ENCODE peak calls at places on chromosome 9, in eight cellular contexts. One of them, this sample, is unnamed.

GRCh38 chr9:12718482-12719026 is 25.4 kb downstream of the TYRP1 start:
- DNase-seq in NAMALWA: no peak
- DNase-seq in GM20000: no peak
- DNase-seq in stimulated activated CD8-positive, alpha-beta memory T cell treated with anti-CD3 and anti-CD28 coated beads, Interleukin-15, amount 100 ng/mL, for 1 hour: no peak
- DNase-seq in GM12892: no peak
- DNase-seq in GM12891: no peak
- DNase-seq in CD8-positive, alpha-beta memory T cell: no peak
- DNase-seq in NCI-H1105: no peak
- DNase-seq in this sample: no peak

GRCh38 chr9:36407122-36407723 is 7.2 kb upstream of the RNF38 start:
- DNase-seq in NAMALWA: peak; percentile 75
- DNase-seq in GM12892: no peak
- DNase-seq in GM20000: peak; percentile 65
- DNase-seq in NCI-H1105: peak; percentile 59
- DNase-seq in GM12891: peak; percentile 29
- DNase-seq in CD8-positive, alpha-beta memory T cell: peak; percentile 69
- DNase-seq in stimulated activated CD8-positive, alpha-beta memory T cell treated with anti-CD3 and anti-CD28 coated beads, Interleukin-15, amount 100 ng/mL, for 1 hour: peak; percentile 25
- DNase-seq in this sample: peak; percentile 80

GRCh38 chr9:130429831-130430230 is 14.9 kb upstream of the ASS1 start:
- DNase-seq in GM12892: no peak
- DNase-seq in NAMALWA: no peak
- DNase-seq in stimulated activated CD8-positive, alpha-beta memory T cell treated with anti-CD3 and anti-CD28 coated beads, Interleukin-15, amount 100 ng/mL, for 1 hour: no peak
- DNase-seq in CD8-positive, alpha-beta memory T cell: no peak
- DNase-seq in GM20000: no peak
- DNase-seq in GM12891: no peak
- DNase-seq in NCI-H1105: no peak
- DNase-seq in this sample: no peak

GRCh38 chr9:20200900-20201495 is 412.2 kb upstream of the SLC24A2 start:
- DNase-seq in GM12891: no peak
- DNase-seq in GM12892: no peak
- DNase-seq in CD8-positive, alpha-beta memory T cell: no peak
- DNase-seq in GM20000: no peak
- DNase-seq in stimulated activated CD8-positive, alpha-beta memory T cell treated with anti-CD3 and anti-CD28 coated beads, Interleukin-15, amount 100 ng/mL, for 1 hour: no peak
- DNase-seq in NAMALWA: no peak
- DNase-seq in NCI-H1105: no peak
- DNase-seq in this sample: no peak

GRCh38 chr9:92671323-92671722 is 1.4 kb upstream of the IPPK start:
- DNase-seq in GM20000: no peak
- DNase-seq in stimulated activated CD8-positive, alpha-beta memory T cell treated with anti-CD3 and anti-CD28 coated beads, Interleukin-15, amount 100 ng/mL, for 1 hour: no peak
- DNase-seq in GM12891: no peak
- DNase-seq in NCI-H1105: no peak
- DNase-seq in NAMALWA: peak; percentile 23
- DNase-seq in CD8-positive, alpha-beta memory T cell: no peak
- DNase-seq in GM12892: no peak
- DNase-seq in this sample: no peak

GRCh38 chr9:127919253-127919815 is 2.5 kb upstream of the ST6GALNAC4 start:
- DNase-seq in GM12892: no peak
- DNase-seq in NAMALWA: no peak
- DNase-seq in CD8-positive, alpha-beta memory T cell: no peak
- DNase-seq in GM20000: no peak
- DNase-seq in NCI-H1105: no peak
- DNase-seq in GM12891: no peak
- DNase-seq in stimulated activated CD8-positive, alpha-beta memory T cell treated with anti-CD3 and anti-CD28 coated beads, Interleukin-15, amount 100 ng/mL, for 1 hour: no peak
- DNase-seq in this sample: peak; percentile 21

GRCh38 chr9:126661521-126662251 is 48.0 kb downstream of the LMX1B start:
- DNase-seq in GM12891: no peak
- DNase-seq in stimulated activated CD8-positive, alpha-beta memory T cell treated with anti-CD3 and anti-CD28 coated beads, Interleukin-15, amount 100 ng/mL, for 1 hour: no peak
- DNase-seq in GM12892: no peak
- DNase-seq in NAMALWA: no peak
- DNase-seq in GM20000: no peak
- DNase-seq in CD8-positive, alpha-beta memory T cell: no peak
- DNase-seq in NCI-H1105: no peak
- DNase-seq in this sample: no peak

GRCh38 chr9:124306098-124306735 is 48.5 kb downstream of the NEK6 start:
- DNase-seq in CD8-positive, alpha-beta memory T cell: no peak
- DNase-seq in GM12892: no peak
- DNase-seq in stimulated activated CD8-positive, alpha-beta memory T cell treated with anti-CD3 and anti-CD28 coated beads, Interleukin-15, amount 100 ng/mL, for 1 hour: no peak
- DNase-seq in NCI-H1105: no peak
- DNase-seq in NAMALWA: no peak
- DNase-seq in GM20000: no peak
- DNase-seq in GM12891: no peak
- DNase-seq in this sample: peak; percentile 3

GRCh38 chr9:96436063-96436455 is 13.9 kb upstream of the HABP4 start:
- DNase-seq in NCI-H1105: no peak
- DNase-seq in CD8-positive, alpha-beta memory T cell: no peak
- DNase-seq in GM12892: no peak
- DNase-seq in GM20000: no peak
- DNase-seq in GM12891: no peak
- DNase-seq in stimulated activated CD8-positive, alpha-beta memory T cell treated with anti-CD3 and anti-CD28 coated beads, Interleukin-15, amount 100 ng/mL, for 1 hour: no peak
- DNase-seq in NAMALWA: no peak
- DNase-seq in this sample: no peak

GRCh38 chr9:13721481-13722235 is 442.2 kb upstream of the MPDZ start:
- DNase-seq in GM20000: no peak
- DNase-seq in GM12892: no peak
- DNase-seq in GM12891: no peak
- DNase-seq in stimulated activated CD8-positive, alpha-beta memory T cell treated with anti-CD3 and anti-CD28 coated beads, Interleukin-15, amount 100 ng/mL, for 1 hour: no peak
- DNase-seq in NAMALWA: no peak
- DNase-seq in CD8-positive, alpha-beta memory T cell: no peak
- DNase-seq in NCI-H1105: no peak
- DNase-seq in this sample: no peak

GRCh38 chr9:126498331-126498730 is 115.4 kb upstream of the LMX1B start:
- DNase-seq in GM12892: no peak
- DNase-seq in NCI-H1105: no peak
- DNase-seq in NAMALWA: no peak
- DNase-seq in GM12891: no peak
- DNase-seq in CD8-positive, alpha-beta memory T cell: no peak
- DNase-seq in stimulated activated CD8-positive, alpha-beta memory T cell treated with anti-CD3 and anti-CD28 coated beads, Interleukin-15, amount 100 ng/mL, for 1 hour: no peak
- DNase-seq in GM20000: no peak
- DNase-seq in this sample: no peak

GRCh38 chr9:137311171-137311970 is 9.3 kb upstream of the NRARP start:
- DNase-seq in CD8-positive, alpha-beta memory T cell: no peak
- DNase-seq in GM12892: peak; percentile 30
- DNase-seq in NAMALWA: no peak
- DNase-seq in GM12891: peak; percentile 20
- DNase-seq in NCI-H1105: no peak
- DNase-seq in GM20000: no peak
- DNase-seq in stimulated activated CD8-positive, alpha-beta memory T cell treated with anti-CD3 and anti-CD28 coated beads, Interleukin-15, amount 100 ng/mL, for 1 hour: no peak
- DNase-seq in this sample: no peak

GRCh38 chr9:37338218-37338617 is 84.3 kb upstream of the GRHPR start:
- DNase-seq in GM12892: no peak
- DNase-seq in GM20000: no peak
- DNase-seq in NCI-H1105: no peak
- DNase-seq in stimulated activated CD8-positive, alpha-beta memory T cell treated with anti-CD3 and anti-CD28 coated beads, Interleukin-15, amount 100 ng/mL, for 1 hour: no peak
- DNase-seq in CD8-positive, alpha-beta memory T cell: no peak
- DNase-seq in NAMALWA: no peak
- DNase-seq in GM12891: no peak
- DNase-seq in this sample: peak; percentile 22

GRCh38 chr9:22454021-22454420 is 7.4 kb downstream of the DMRTA1 start:
- DNase-seq in NAMALWA: no peak
- DNase-seq in GM12892: no peak
- DNase-seq in GM20000: no peak
- DNase-seq in NCI-H1105: no peak
- DNase-seq in stimulated activated CD8-positive, alpha-beta memory T cell treated with anti-CD3 and anti-CD28 coated beads, Interleukin-15, amount 100 ng/mL, for 1 hour: no peak
- DNase-seq in GM12891: no peak
- DNase-seq in CD8-positive, alpha-beta memory T cell: no peak
- DNase-seq in this sample: no peak